ENCODE peak calls at places on chromosomes 11 and 22, in nine cellular contexts. T, G, W, H, C, N, X, L and Y are unnamed samples.

GRCh38 chr11:78201096-78201495 is 12.4 kb downstream of the USP35 start:
- DNase-seq in L (no peak), W (no peak), G (no peak), X (no peak), H (no peak), T (no peak), N (no peak), C (no peak), Y (no peak)

GRCh38 chr22:25199726-25200520 is at the start of gene CRYBB3:
- DNase-seq in G (no peak), L (no peak), C (no peak), H (no peak), W (no peak), T (no peak), N (no peak), X (no peak), Y (no peak)

GRCh38 chr11:82818399-82819043 is 81.7 kb downstream of the PRCP start:
- DNase-seq in H (no peak), N (no peak), X (no peak), T (no peak), W (no peak), C (no peak), G (no peak), L (no peak), Y (no peak)

GRCh38 chr22:40487663-40488249 is 117.4 kb downstream of the SGSM3 start:
- DNase-seq in G (no peak), W (peak; percentile 28), L (peak; percentile 31), X (no peak), T (no peak), C (no peak), H (no peak), N (no peak), Y (no peak)

GRCh38 chr11:3808846-3809623 is 675 bp downstream of the PGAP2 start:
- DNase-seq in X (no peak), T (no peak), C (peak; percentile 49), G (no peak), H (peak; percentile 66), L (peak; percentile 68), W (peak; percentile 91), N (no peak), Y (peak; percentile 64)

GRCh38 chr22:38513063-38513462 is 7.0 kb upstream of the DDX17 start:
- DNase-seq in G (no peak), W (no peak), C (no peak), N (no peak), T (no peak), X (no peak), L (peak; percentile 19), H (no peak), Y (peak; percentile 28)

GRCh38 chr22:24134090-24134846 is 47.0 kb upstream of the SUSD2 start:
- DNase-seq in X (no peak), T (peak; percentile 57), H (peak; percentile 58), N (no peak), W (no peak), G (no peak), C (peak; percentile 34), L (no peak), Y (peak; percentile 45)

GRCh38 chr22:40202225-40202944 is 24.7 kb downstream of the TNRC6B start:
- DNase-seq in W (no peak), N (no peak), C (no peak), T (no peak), G (no peak), L (no peak), H (no peak), X (no peak), Y (no peak)

GRCh38 chr11:112364962-112365481 is 104.4 kb upstream of the PLET1 start:
- DNase-seq in G (no peak), W (no peak), L (peak; percentile 49), C (no peak), X (no peak), T (peak; percentile 77), N (no peak), H (no peak), Y (peak; percentile 35)

GRCh38 chr22:46079861-46080821 is 70.2 kb upstream of the PPARA start:
- DNase-seq in L (peak; percentile 85), N (no peak), C (peak; percentile 67), X (no peak), H (peak; percentile 59), T (peak; percentile 78), W (no peak), G (peak; percentile 81), Y (peak; percentile 60)

GRCh38 chr22:21835378-21835777 is 32.1 kb downstream of the MAPK1 start:
- DNase-seq in N (no peak), H (no peak), T (no peak), W (no peak), L (no peak), C (no peak), X (no peak), G (no peak), Y (no peak)

GRCh38 chr11:36817336-36817965 is 219.4 kb upstream of the RAG2 start:
- DNase-seq in C (no peak), H (no peak), W (no peak), G (no peak), T (no peak), X (no peak), L (no peak), N (no peak), Y (no peak)

GRCh38 chr11:86335131-86335768 is 33.2 kb downstream of the HIKESHI start:
- DNase-seq in X (no peak), G (no peak), N (no peak), T (no peak), L (no peak), C (no peak), H (no peak), W (no peak), Y (no peak)

GRCh38 chr11:64139045-64139444 is 26.9 kb downstream of the MACROD1 start:
- DNase-seq in W (no peak), X (no peak), N (no peak), C (no peak), H (no peak), T (no peak), L (peak; percentile 65), G (no peak), Y (no peak)

GRCh38 chr22:22692707-22693530 is 48.5 kb downstream of the GGTLC2 start:
- DNase-seq in W (peak; percentile 56), L (peak; percentile 54), N (peak; percentile 94), X (no peak), C (peak; percentile 75), H (no peak), G (no peak), T (peak; percentile 32), Y (peak; percentile 84)

DNA sequence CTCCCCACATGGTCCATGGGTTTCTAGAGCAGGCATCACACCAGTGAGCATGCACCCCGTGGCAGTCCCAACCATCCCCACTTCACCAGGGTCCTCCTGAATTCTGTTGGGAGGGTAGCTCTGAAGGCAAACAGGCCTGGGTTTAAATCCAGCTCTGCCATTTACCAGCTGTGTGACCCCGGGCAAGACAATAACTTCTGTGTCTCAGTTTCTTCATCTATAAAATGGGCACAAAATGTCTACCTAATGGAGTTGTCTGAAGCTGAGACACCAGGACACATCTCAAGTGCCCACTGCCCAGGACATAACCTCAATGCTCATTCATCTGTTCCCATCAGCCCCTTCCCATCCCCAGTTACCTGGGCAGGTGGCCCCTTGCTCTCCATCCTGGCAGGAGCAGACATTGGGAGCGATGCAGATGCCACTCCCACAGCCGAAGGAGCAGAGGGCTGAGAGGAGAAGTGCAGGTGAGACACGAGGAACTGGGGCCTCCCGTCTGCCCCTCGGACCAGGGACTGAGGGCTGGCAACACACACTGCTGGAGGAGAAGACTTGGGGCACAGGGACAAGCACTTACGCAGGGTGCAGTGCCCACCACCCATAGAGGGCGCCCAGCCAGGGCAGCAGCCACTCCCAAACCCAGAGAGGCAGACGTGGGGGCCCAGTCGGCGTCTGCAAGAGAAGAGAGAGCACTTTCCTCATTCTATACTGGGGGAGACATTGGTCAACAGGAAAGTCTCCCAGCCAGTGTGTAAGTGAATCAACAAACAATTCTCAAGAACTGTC is 4.0 kb downstream of the VWCE start:
- DNase-seq in N (peak; percentile 65), H (no peak), X (no peak), L (no peak), T (no peak), C (no peak), W (no peak), G (no peak), Y (no peak)
- TF ChIP-seq CTCF in N (peak; percentile 19), H (no peak), X (no peak), L (peak; percentile 22), T (no peak), C (no peak), W (no peak), G (no peak), Y (no peak)

DNA sequence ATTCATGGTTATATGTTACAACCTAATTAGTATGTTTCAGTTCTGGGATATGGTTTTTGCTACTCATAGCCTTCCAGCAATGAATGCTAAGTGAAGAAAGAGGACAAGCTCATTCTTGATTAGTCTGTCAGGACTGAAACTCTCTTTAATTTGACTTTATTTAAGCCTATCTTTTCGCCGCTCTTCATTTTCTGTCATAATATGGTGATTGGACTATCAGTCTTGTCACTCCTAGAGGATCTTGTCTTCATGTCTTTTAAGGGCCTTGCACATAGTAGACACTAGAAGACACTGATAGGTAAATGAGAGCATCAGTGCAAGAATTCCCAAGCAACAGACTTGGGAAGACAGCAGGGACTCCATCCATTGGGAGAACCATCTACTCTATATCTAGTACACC is 18.9 kb upstream of the MTCH2 start:
- DNase-seq in H (no peak), N (no peak), T (no peak), W (no peak), L (no peak), X (no peak), C (no peak), G (no peak), Y (no peak)
- H3K4me1 ChIP-seq in H (no peaks in the 10 kb centered on the region), N (no peaks in the 10 kb centered on the region), T (no peaks in the 10 kb centered on the region), W (peaks cover 6% of the 10 kb centered on the region), L (no peaks in the 10 kb centered on the region), X (no peaks in the 10 kb centered on the region), C (no peaks in the 10 kb centered on the region), G (no peaks in the 10 kb centered on the region), Y (no peaks in the 10 kb centered on the region)

DNA sequence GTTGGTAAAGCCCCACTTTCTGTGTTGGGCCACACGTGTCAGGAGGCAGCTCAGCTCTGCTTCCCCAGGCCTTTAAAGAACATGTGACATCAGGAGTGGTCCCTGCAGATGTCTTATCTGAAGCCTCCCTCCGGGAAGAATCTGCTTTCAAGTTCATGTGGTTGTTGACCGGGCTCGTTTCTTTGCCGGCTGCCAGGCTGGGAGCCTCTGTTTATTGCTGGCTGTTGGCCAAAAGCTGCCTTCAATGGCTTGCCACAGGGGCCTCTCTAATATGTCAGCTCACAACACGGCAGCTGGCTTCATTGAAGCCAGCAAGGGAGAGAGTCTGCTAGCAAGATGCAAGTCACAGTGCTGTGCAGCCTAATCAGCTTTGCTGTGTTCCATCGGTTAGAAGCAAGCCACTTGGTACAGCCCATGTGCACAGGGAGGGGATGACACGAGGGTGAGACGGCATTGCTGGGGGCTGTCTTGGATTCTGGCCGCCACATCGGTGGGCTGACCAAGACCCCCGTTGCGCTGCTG is 14.6 kb downstream of the MRGPRF start:
- DNase-seq in G (peak; percentile 9), N (no peak), C (no peak), L (peak; percentile 89), H (no peak), T (peak; percentile 28), W (no peak), X (no peak), Y (peak; percentile 24)
- TF ChIP-seq EP300 in G (no peak), N (no peak), C (no peak), L (no peak), H (no peak), T (no peak), W (no peak), X (no peak), Y (no peak)

DNA sequence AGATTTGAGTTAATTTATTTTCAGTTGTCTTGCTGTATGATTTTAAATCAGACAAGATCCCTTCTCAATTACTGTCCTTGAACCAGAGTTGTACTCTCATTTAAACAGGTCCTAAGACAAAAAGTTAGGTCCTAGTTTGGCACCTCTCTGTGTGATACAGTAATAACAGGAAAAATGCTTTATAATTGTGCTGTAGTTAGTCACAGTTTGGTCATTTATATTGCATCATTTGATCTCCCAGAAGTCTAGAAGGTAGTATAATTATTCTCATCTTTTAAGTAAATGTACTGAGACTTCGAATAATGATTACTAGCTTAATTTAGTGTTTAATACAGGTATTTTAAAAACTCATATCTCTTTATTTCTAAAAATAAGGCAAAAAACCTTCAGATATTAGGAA is 18.1 kb upstream of the LUZP2 start:
- DNase-seq in X (no peak), N (no peak), W (no peak), L (no peak), T (no peak), C (no peak), H (no peak), G (no peak), Y (no peak)
- TF ChIP-seq CTCF in X (no peak), N (no peak), W (no peak), L (no peak), T (no peak), C (no peak), H (no peak), G (no peak), Y (no peak)